ENCODE peak calls at places on chromosomes 12 and 14, in five cellular contexts. One of them, this sample, is unnamed.

GRCh38 chr12:3725267-3726115 is 27.4 kb downstream of the CRACR2A start:
- DNase-seq in uterus: peak
- DNase-seq in kidney: no peak
- DNase-seq in thyroid gland: no peak
- DNase-seq in tibial nerve: peak
- DNase-seq in this sample: peak

GRCh38 chr12:105899589-105899988 is 239.2 kb downstream of the NUAK1 start:
- DNase-seq in uterus: no peak
- DNase-seq in kidney: no peak
- DNase-seq in thyroid gland: no peak
- DNase-seq in tibial nerve: no peak
- DNase-seq in this sample: no peak

GRCh38 chr14:51595831-51596472 is 55.8 kb upstream of the FRMD6 start:
- DNase-seq in uterus: no peak
- DNase-seq in kidney: no peak
- DNase-seq in thyroid gland: no peak
- DNase-seq in tibial nerve: no peak
- DNase-seq in this sample: no peak

GRCh38 chr12:8680533-8680932 is 17.3 kb upstream of the RIMKLB start:
- DNase-seq in uterus: no peak
- DNase-seq in kidney: no peak
- DNase-seq in thyroid gland: no peak
- DNase-seq in tibial nerve: no peak
- DNase-seq in this sample: peak

GRCh38 chr12:726281-727140 is 25.9 kb upstream of the WNK1 start:
- DNase-seq in uterus: no peak
- DNase-seq in kidney: no peak
- DNase-seq in thyroid gland: no peak
- DNase-seq in tibial nerve: no peak
- DNase-seq in this sample: no peak

GRCh38 chr14:21313512-21313911 is 33.6 kb downstream of the RPGRIP1 start:
- DNase-seq in uterus: no peak
- DNase-seq in kidney: no peak
- DNase-seq in thyroid gland: no peak
- DNase-seq in tibial nerve: no peak
- DNase-seq in this sample: no peak

GRCh38 chr12:48029401-48029770 is 25.1 kb upstream of the COL2A1 start:
- DNase-seq in uterus: no peak
- DNase-seq in kidney: no peak
- DNase-seq in thyroid gland: no peak
- DNase-seq in tibial nerve: no peak
- DNase-seq in this sample: no peak

GRCh38 chr12:1670815-1671268 is 20.0 kb upstream of the ADIPOR2 start:
- DNase-seq in uterus: no peak
- DNase-seq in kidney: no peak
- DNase-seq in thyroid gland: no peak
- DNase-seq in tibial nerve: no peak
- DNase-seq in this sample: no peak

GRCh38 chr12:111767362-111768158 is 827 bp downstream of the ALDH2 start:
- DNase-seq in uterus: no peak
- DNase-seq in kidney: no peak
- DNase-seq in thyroid gland: peak
- DNase-seq in tibial nerve: no peak
- DNase-seq in this sample: no peak

GRCh38 chr14:90610641-90611040 is 205.6 kb downstream of the TTC7B start:
- DNase-seq in uterus: no peak
- DNase-seq in kidney: no peak
- DNase-seq in thyroid gland: no peak
- DNase-seq in tibial nerve: no peak
- DNase-seq in this sample: no peak

GRCh38 chr12:28057856-28058615 is 85.5 kb upstream of the PTHLH start:
- DNase-seq in uterus: no peak
- DNase-seq in kidney: no peak
- DNase-seq in thyroid gland: no peak
- DNase-seq in tibial nerve: no peak
- DNase-seq in this sample: no peak

GRCh38 chr12:96237465-96238077 is 43.4 kb downstream of the ELK3 start:
- DNase-seq in uterus: peak
- DNase-seq in kidney: no peak
- DNase-seq in thyroid gland: no peak
- DNase-seq in tibial nerve: peak
- DNase-seq in this sample: peak

GRCh38 chr14:100498068-100498467 is 89.1 kb downstream of the BEGAIN start:
- DNase-seq in uterus: no peak
- DNase-seq in kidney: no peak
- DNase-seq in thyroid gland: no peak
- DNase-seq in tibial nerve: no peak
- DNase-seq in this sample: no peak

GRCh38 chr14:51644215-51644969 is 7.3 kb upstream of the FRMD6 start:
- DNase-seq in uterus: no peak
- DNase-seq in kidney: no peak
- DNase-seq in thyroid gland: no peak
- DNase-seq in tibial nerve: no peak
- DNase-seq in this sample: no peak

GRCh38 chr14:60061371-60061770 is 30.4 kb upstream of the PCNX4 start:
- DNase-seq in uterus: no peak
- DNase-seq in kidney: no peak
- DNase-seq in thyroid gland: no peak
- DNase-seq in tibial nerve: no peak
- DNase-seq in this sample: no peak

GRCh38 chr12:114671664-114672476 is 12.1 kb downstream of the TBX3 start:
- DNase-seq in uterus: peak
- DNase-seq in kidney: peak
- DNase-seq in thyroid gland: peak
- DNase-seq in tibial nerve: no peak
- DNase-seq in this sample: no peak

GRCh38 chr14:24147761-24148428 is 597 bp downstream of the RNF31 start:
- DNase-seq in uterus: no peak
- DNase-seq in kidney: peak
- DNase-seq in thyroid gland: no peak
- DNase-seq in tibial nerve: no peak
- DNase-seq in this sample: no peak

GRCh38 chr12:121620328-121620891 is 5.9 kb upstream of the ORAI1 start:
- DNase-seq in uterus: no peak
- DNase-seq in kidney: no peak
- DNase-seq in thyroid gland: no peak
- DNase-seq in tibial nerve: no peak
- DNase-seq in this sample: no peak

GRCh38 chr14:20690848-20691640 is 2.5 kb downstream of the ANG start:
- DNase-seq in uterus: peak
- DNase-seq in kidney: no peak
- DNase-seq in thyroid gland: peak
- DNase-seq in tibial nerve: peak
- DNase-seq in this sample: peak

GRCh38 chr12:112117685-112118084 is 7.7 kb upstream of the TRAFD1 start:
- DNase-seq in uterus: no peak
- DNase-seq in kidney: no peak
- DNase-seq in thyroid gland: no peak
- DNase-seq in tibial nerve: no peak
- DNase-seq in this sample: no peak

GRCh38 chr12:106107566-106107965 is 31.2 kb downstream of the NUAK1 start:
- DNase-seq in uterus: no peak
- DNase-seq in kidney: no peak
- DNase-seq in thyroid gland: no peak
- DNase-seq in tibial nerve: no peak
- DNase-seq in this sample: no peak

GRCh38 chr12:53743277-53744129 is 8.3 kb downstream of the CISTR start:
- DNase-seq in uterus: peak
- DNase-seq in kidney: peak
- DNase-seq in thyroid gland: peak
- DNase-seq in tibial nerve: no peak
- DNase-seq in this sample: peak

GRCh38 chr14:96497087-96497486 is 5.1 kb upstream of the PAPOLA start:
- DNase-seq in uterus: no peak
- DNase-seq in kidney: no peak
- DNase-seq in thyroid gland: no peak
- DNase-seq in tibial nerve: no peak
- DNase-seq in this sample: no peak

GRCh38 chr12:102298022-102298421 is 100.4 kb upstream of the PMCH start:
- DNase-seq in uterus: no peak
- DNase-seq in kidney: no peak
- DNase-seq in thyroid gland: no peak
- DNase-seq in tibial nerve: no peak
- DNase-seq in this sample: no peak

GRCh38 chr14:39974036-39974435 is 541.8 kb upstream of the FBXO33 start:
- DNase-seq in uterus: no peak
- DNase-seq in kidney: no peak
- DNase-seq in thyroid gland: no peak
- DNase-seq in tibial nerve: no peak
- DNase-seq in this sample: no peak

GRCh38 chr14:77142289-77142814 is 761 bp upstream of the ZDHHC22 start:
- DNase-seq in uterus: no peak
- DNase-seq in kidney: no peak
- DNase-seq in thyroid gland: no peak
- DNase-seq in tibial nerve: no peak
- DNase-seq in this sample: no peak
- H3K27ac ChIP-seq in uterus: no peak
- H3K27ac ChIP-seq in kidney: no peak
- H3K27ac ChIP-seq in thyroid gland: no peak
- H3K27ac ChIP-seq in tibial nerve: no peak
- H3K27ac ChIP-seq in this sample: no peak

DNA sequence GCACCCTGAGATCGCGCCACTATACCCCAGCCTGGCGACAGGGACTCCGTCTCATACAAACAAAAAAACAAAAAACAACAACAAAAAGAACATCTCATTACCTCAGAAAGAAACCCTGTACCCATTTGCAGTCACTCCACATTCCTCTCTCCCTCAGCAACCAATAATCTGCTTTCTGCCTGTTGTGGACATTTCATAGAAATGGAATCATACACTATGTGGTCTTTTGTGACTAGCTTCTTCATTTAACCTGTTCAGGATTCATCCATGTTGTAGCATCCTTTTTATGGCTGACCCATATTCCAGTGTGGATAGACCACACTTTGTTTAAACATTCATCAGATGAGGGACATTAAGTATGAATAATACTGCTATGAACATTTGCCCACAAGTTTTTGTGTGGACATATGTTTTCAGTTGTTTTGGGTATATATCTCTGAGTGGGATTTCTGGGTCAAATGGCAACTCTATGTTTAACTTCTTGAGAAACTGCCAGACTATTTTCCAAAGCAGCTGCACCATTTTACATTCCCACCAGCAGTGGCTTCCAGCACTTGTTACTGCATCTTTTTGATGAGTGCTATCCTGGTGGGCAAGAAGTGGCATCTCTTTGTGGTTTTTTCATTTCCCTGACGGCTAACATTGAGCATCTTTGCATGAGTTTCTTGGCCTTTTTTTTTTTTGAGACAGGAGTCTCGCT is 5.9 kb upstream of the RCOR1 start:
- DNase-seq in uterus: no peak
- DNase-seq in kidney: no peak
- DNase-seq in thyroid gland: no peak
- DNase-seq in tibial nerve: no peak
- DNase-seq in this sample: no peak
- TF ChIP-seq CTCF in uterus: no peak
- TF ChIP-seq CTCF in kidney: no peak
- TF ChIP-seq CTCF in thyroid gland: no peak
- TF ChIP-seq CTCF in tibial nerve: no peak
- TF ChIP-seq CTCF in this sample: no peak

GRCh38 chr14:22334627-22335026 is 254.4 kb downstream of the DAD1 start:
- DNase-seq in uterus: no peak
- DNase-seq in kidney: no peak
- DNase-seq in thyroid gland: no peak
- DNase-seq in tibial nerve: no peak
- DNase-seq in this sample: no peak

GRCh38 chr14:22338381-22338780 is 250.6 kb downstream of the DAD1 start:
- DNase-seq in uterus: no peak
- DNase-seq in kidney: no peak
- DNase-seq in thyroid gland: peak
- DNase-seq in tibial nerve: no peak
- DNase-seq in this sample: no peak

GRCh38 chr14:22336031-22336430 is 253.0 kb downstream of the DAD1 start:
- DNase-seq in uterus: no peak
- DNase-seq in kidney: no peak
- DNase-seq in thyroid gland: no peak
- DNase-seq in tibial nerve: no peak
- DNase-seq in this sample: no peak

GRCh38 chr14:22337938-22338337 is 251.1 kb downstream of the DAD1 start:
- DNase-seq in uterus: no peak
- DNase-seq in kidney: no peak
- DNase-seq in thyroid gland: no peak
- DNase-seq in tibial nerve: no peak
- DNase-seq in this sample: no peak

DNA sequence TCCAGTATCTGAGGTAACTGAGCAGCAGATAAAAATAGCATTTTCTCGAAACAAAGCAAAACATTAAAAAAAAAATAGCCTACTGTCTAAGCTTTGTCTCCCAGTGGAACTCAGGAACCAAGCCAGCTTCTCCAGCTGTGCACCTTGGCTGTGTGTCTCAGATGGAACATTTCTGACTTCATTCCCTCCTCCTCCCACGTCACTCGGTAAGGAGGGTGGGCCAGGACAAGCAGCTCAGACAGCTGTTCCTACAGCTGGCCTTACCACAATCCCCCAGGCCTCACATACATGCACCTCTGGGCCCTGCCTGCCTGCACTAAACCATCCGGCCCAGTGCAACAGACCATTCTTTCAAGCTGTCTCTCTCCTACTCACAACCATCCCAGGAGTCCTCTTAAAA is 249.7 kb downstream of the DAD1 start:
- DNase-seq in uterus: peak
- DNase-seq in kidney: no peak
- DNase-seq in thyroid gland: peak
- DNase-seq in tibial nerve: peak
- DNase-seq in this sample: peak
- H3K27ac ChIP-seq in uterus: peak
- H3K27ac ChIP-seq in kidney: no peak
- H3K27ac ChIP-seq in thyroid gland: peak
- H3K27ac ChIP-seq in tibial nerve: peak
- H3K27ac ChIP-seq in this sample: no peak

DNA sequence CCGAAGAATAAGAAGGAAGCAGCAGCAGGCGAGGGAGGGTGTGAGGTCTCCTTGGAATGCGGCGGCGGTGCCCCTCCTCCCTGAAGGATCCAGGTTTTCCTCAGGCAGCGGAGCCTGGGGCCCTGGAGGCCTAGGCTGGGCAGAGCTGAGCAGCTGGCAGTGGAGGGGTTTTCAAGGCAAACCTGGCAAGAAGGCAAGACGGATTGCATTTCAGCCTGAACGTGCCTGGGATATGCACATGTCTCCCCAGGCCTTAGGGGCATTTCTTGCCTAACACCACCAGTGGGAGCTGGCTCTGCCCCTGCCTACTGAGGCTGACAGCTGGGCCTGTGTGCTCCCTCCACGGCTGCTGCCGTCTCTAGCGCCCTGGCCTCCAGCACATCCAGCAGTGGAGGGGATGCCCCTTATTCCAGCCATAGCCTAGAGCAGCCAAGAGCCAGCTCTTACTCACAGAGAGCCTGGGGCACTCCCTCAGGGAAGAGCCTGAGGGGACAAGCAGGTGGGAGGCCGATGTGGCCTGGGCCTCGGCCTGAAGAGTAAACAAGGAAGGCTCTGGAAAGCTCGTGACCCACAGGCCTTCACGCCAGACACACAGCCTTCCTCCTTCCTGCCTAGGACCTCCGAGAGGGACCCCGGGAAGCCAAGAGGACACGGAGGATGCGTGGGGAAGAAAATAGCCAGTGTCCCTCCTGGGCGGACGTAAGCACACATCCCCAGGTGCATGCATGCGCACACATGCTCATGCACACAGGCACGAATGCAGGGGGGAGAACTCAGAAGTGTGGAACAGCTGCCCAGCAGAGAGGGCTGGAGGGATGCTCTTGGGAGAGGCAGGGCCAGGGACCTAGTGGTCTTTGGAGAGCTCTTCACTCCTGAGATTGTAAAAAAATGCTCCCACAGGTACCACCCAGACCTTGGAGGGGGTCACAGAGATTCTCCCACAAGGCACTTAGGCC is 23.0 kb upstream of the EIF2B2 start:
- DNase-seq in uterus: no peak
- DNase-seq in kidney: peak
- DNase-seq in thyroid gland: peak
- DNase-seq in tibial nerve: no peak
- DNase-seq in this sample: no peak
- TF ChIP-seq CTCF in uterus: no peak
- TF ChIP-seq CTCF in kidney: no peak
- TF ChIP-seq CTCF in thyroid gland: no peak
- TF ChIP-seq CTCF in tibial nerve: no peak
- TF ChIP-seq CTCF in this sample: no peak